ENCODE peak calls at places on chromosomes 6 and 20, in eight cellular contexts. M is breast epithelium; Z is coronary artery; X is CD8-positive, alpha-beta T cell; R is dorsolateral prefrontal cortex; L is fibroblast of mammary gland; Q is left ventricle myocardium inferior; V is GM12865. N is an unnamed sample.

GRCh38 chr6:161301338-161301737 is 27.5 kb upstream of the AGPAT4 start:
- DNase-seq in M (no peak), Z (no peak), X (no peak), R (no peak), L (peak; percentile 70), Q (peak; percentile 17), V (no peak), N (peak; percentile 94)

GRCh38 chr6:35415065-35415880 is 36.9 kb upstream of the FANCE start:
- DNase-seq in M (peak; percentile 69), Z (no peak), X (no peak), R (peak; percentile 80), L (peak; percentile 85), Q (peak; percentile 65), V (peak; percentile 32), N (peak; percentile 91)

GRCh38 chr20:31560094-31560899 is 44.8 kb upstream of the ID1 start:
- DNase-seq in M (no peak), Z (peak; percentile 86), X (peak; percentile 58), R (peak; percentile 53), L (peak; percentile 87), Q (peak; percentile 67), V (peak; percentile 73), N (peak; percentile 92)

GRCh38 chr20:37850724-37851123 is 52.2 kb upstream of the VSTM2L start:
- DNase-seq in M (no peak), Z (no peak), X (no peak), R (no peak), L (peak; percentile 37), Q (no peak), V (no peak), N (no peak)

GRCh38 chr20:19683168-19683567 is 74.9 kb upstream of the RIN2 start:
- DNase-seq in M (no peak), Z (peak; percentile 24), X (no peak), R (no peak), L (no peak), Q (no peak), V (no peak), N (no peak)

GRCh38 chr6:3209114-3210023 is 18.1 kb downstream of the TUBB2B start:
- DNase-seq in M (peak; percentile 44), Z (no peak), X (no peak), R (no peak), L (peak; percentile 98), Q (peak; percentile 22), V (peak; percentile 91), N (peak; percentile 94)

GRCh38 chr6:135209803-135210202 is 28.7 kb downstream of the MYB start:
- DNase-seq in M (no peak), Z (no peak), X (no peak), R (no peak), L (no peak), Q (no peak), V (no peak), N (no peak)

GRCh38 chr6:56746767-56747504 is 104.2 kb upstream of the DST start:
- DNase-seq in M (no peak), Z (no peak), X (no peak), R (no peak), L (no peak), Q (no peak), V (no peak), N (no peak)

GRCh38 chr6:35059606-35060355 is 81.4 kb downstream of the TCP11 start:
- DNase-seq in M (no peak), Z (no peak), X (no peak), R (no peak), L (no peak), Q (no peak), V (no peak), N (no peak)

GRCh38 chr6:15429146-15430110 is 183.6 kb downstream of the JARID2 start:
- DNase-seq in M (no peak), Z (no peak), X (no peak), R (no peak), L (peak; percentile 78), Q (no peak), V (no peak), N (peak; percentile 34)

GRCh38 chr6:157145656-157146285 is 177.5 kb downstream of the TMEM242 start:
- DNase-seq in M (no peak), Z (no peak), X (no peak), R (no peak), L (peak; percentile 55), Q (no peak), V (no peak), N (peak; percentile 52)

GRCh38 chr6:53746442-53747103 is 48.2 kb upstream of the LRRC1 start:
- DNase-seq in M (no peak), Z (no peak), X (no peak), R (no peak), L (no peak), Q (no peak), V (no peak), N (no peak)

GRCh38 chr6:104525677-104526322 is 333.9 kb downstream of the HACE1 start:
- DNase-seq in M (peak; percentile 25), Z (peak; percentile 75), X (peak; percentile 29), R (peak; percentile 57), L (peak; percentile 76), Q (peak; percentile 55), V (peak; percentile 82), N (peak; percentile 81)

GRCh38 chr6:120357447-120357846 is 976.8 kb downstream of the TBC1D32 start:
- DNase-seq in M (no peak), Z (no peak), X (no peak), R (no peak), L (no peak), Q (no peak), V (no peak), N (peak; percentile 25)

GRCh38 chr6:1029196-1029595 is 282.7 kb upstream of the FOXQ1 start:
- DNase-seq in M (no peak), Z (peak; percentile 21), X (no peak), R (no peak), L (no peak), Q (no peak), V (no peak), N (no peak)

GRCh38 chr6:43667245-43668150 is 20.1 kb downstream of the MRPS18A start:
- DNase-seq in M (peak; percentile 81), Z (peak; percentile 82), X (peak; percentile 74), R (peak; percentile 75), L (peak; percentile 55), Q (peak; percentile 84), V (peak; percentile 84), N (peak; percentile 64)

GRCh38 chr6:43669922-43670622 is 17.5 kb downstream of the MRPS18A start:
- DNase-seq in M (no peak), Z (no peak), X (no peak), R (no peak), L (peak; percentile 34), Q (no peak), V (no peak), N (no peak)

GRCh38 chr6:43669050-43669921 is 18.3 kb downstream of the MRPS18A start:
- DNase-seq in M (peak; percentile 37), Z (peak; percentile 83), X (no peak), R (peak; percentile 35), L (peak; percentile 77), Q (peak; percentile 81), V (no peak), N (peak; percentile 90)

GRCh38 chr6:43666181-43666920 is 21.2 kb downstream of the MRPS18A start:
- DNase-seq in M (no peak), Z (no peak), X (no peak), R (no peak), L (no peak), Q (no peak), V (no peak), N (no peak)

DNA sequence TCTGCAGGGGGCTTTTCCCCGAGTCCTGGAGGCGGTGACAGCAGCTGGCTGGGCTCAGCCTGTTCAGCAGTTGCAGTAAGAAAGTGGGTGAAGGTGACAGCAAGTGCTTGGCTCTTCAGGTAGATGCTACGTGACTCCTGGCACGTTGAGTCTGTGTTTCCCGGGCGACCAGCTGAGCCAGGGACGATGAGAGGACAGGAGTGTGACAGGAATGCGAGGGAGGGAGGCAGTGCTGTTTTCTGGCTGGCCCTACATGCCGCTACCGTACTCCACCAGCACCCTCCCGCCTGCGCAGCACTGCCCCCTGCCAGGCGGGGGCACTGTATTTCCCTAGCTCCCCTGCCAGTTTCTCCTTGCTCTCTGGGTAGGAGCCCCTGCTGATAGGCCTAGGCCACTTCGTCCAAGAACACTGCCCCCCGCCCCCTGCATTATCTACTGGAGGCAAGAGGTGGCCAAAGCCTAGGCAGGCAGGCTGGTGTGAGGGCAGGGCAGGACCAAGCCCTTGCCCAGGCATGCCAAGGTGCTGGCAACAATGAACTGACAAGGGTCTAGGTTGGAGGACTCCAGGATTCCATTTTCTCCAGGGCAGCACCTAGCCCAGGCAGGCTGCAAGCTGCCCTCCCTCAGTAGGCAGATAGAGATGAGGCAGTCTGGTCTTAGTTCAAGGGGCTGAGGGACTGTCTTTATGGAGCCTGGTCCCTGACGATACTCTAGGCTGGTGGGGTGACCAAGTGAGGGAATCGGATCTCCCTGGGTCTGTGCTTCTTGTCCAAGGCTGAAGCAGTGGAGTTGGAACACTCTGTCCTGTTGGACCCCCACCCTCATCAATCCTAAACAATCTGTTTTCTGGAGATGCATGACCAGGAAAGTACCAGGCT is 19.2 kb downstream of the MRPS18A start:
- DNase-seq in M (peak; percentile 84), Z (peak; percentile 79), X (peak; percentile 18), R (peak; percentile 29), L (peak; percentile 49), Q (peak; percentile 61), V (peak; percentile 68), N (peak; percentile 39)
- TF ChIP-seq CTCF in M (peak; percentile 52), Z (peak; percentile 52), X (no peak), R (peak; percentile 53), L (peak; percentile 51), Q (peak; percentile 63), V (peak; percentile 60), N (peak; percentile 54)

GRCh38 chr20:49562341-49563014 is 5.5 kb downstream of the PTGIS start:
- DNase-seq in M (peak; percentile 80), Z (peak; percentile 96), X (no peak), R (no peak), L (peak; percentile 91), Q (peak; percentile 80), V (no peak), N (peak; percentile 97)
- H3K4me3 ChIP-seq in M (peak overlapping the region; percentile 1), Z (peak overlapping the region; percentile 53), X (no peak overlapping the region), R (no peak overlapping the region), L (no peak overlapping the region), Q (peak overlapping the region; percentile 30), V (no peak overlapping the region), N (peak overlapping the region; percentile 35)

GRCh38 chr20:46789339-46789984 is 80.0 kb downstream of the SLC2A10 start:
- DNase-seq in M (no peak), Z (no peak), X (no peak), R (no peak), L (no peak), Q (no peak), V (no peak), N (no peak)
- TF ChIP-seq CTCF in M (no peak), Z (no peak), X (no peak), R (no peak), L (no peak), Q (no peak), V (no peak), N (no peak)

DNA sequence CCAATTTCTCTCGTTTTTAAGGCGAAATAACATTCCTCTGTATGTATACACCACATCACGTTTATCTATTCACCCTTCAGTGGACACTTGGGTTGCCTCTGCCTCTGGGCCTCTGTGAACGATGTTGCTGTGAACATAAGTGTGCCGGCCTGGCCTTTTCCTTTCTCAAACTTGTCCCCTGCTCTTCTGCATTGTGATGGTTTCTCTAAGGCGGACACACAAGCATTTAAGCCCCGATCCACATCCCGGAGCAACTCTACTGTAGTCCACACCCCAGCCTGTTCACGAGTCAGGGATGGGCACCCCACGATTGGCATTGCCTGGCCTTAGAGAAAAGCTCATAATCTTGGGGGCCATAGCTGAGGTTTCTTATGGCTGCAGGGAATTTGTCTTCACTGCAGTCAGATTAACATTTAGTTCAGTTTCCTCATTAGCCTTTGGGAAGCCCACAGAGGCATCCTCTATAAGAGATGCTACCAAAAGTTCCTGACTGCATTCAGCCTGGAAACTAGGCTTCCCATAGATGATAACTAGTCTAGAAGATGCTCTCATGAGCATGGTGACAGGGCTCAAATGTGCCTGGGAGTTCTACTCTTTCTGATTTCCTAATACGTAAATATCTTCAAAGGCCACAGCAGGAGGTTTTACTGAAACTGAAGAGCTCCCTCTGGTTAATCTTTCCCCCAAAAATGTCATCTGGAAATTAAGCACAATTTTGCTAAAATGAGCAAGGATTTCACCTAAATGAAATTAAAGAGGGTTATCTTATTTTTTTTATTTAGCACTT is 772 bp downstream of the ZC3H12D start:
- DNase-seq in M (no peak), Z (no peak), X (no peak), R (no peak), L (no peak), Q (no peak), V (no peak), N (no peak)
- H3K4me3 ChIP-seq in M (no peak overlapping the region), Z (peak overlapping the region; percentile 14), X (peak overlapping the region; percentile 45), R (no peak overlapping the region), L (no peak overlapping the region), Q (peak overlapping the region; percentile 21), V (peak overlapping the region; percentile 65), N (no peak overlapping the region)

N was measured in fibroblast of the aortic adventitia.